ENCODE peak calls at places on chromosomes 7 and 10, in seven cellular contexts. Y, Z, G, W, A, B and L are unnamed samples.

GRCh38 chr7:105693576-105693975 is 112.3 kb upstream of the EFCAB10 start:
- DNase-seq in G (no peak), B (no peak), W (no peak), A (no peak), Z (no peak), Y (no peak), L (no peak)

GRCh38 chr10:103445767-103446567 is 6.2 kb downstream of the CALHM2 start:
- DNase-seq in W (no peak), B (peak), Z (no peak), Y (no peak), A (peak), G (no peak), L (peak)

GRCh38 chr10:125038637-125039036 is 96.7 kb downstream of the ZRANB1 start:
- DNase-seq in A (no peak), B (peak), Z (no peak), Y (no peak), W (no peak), G (no peak), L (peak)

GRCh38 chr10:132886211-132887099 is 55.9 kb downstream of the CFAP46 start:
- DNase-seq in W (no peak), B (no peak), Y (no peak), G (no peak), Z (no peak), A (no peak), L (no peak)

GRCh38 chr7:128017460-128017859 is 13.8 kb downstream of the LRRC4 start:
- DNase-seq in B (no peak), W (no peak), G (no peak), A (no peak), Z (no peak), Y (no peak), L (no peak)

GRCh38 chr7:140674356-140674800 is 1.6 kb downstream of the ADCK2 start:
- DNase-seq in W (no peak), A (no peak), G (peak), B (no peak), Y (no peak), Z (no peak), L (peak)

GRCh38 chr7:122616951-122617350 is 82.0 kb downstream of the RNF133 start:
- DNase-seq in W (no peak), Y (no peak), A (no peak), G (no peak), B (no peak), Z (no peak), L (no peak)

GRCh38 chr7:134836447-134836846 is 57.0 kb downstream of the CALD1 start:
- DNase-seq in Y (no peak), A (peak), W (no peak), Z (no peak), G (no peak), B (no peak), L (no peak)

GRCh38 chr7:16891874-16892620 is 10.3 kb upstream of the AGR3 start:
- DNase-seq in Y (no peak), B (no peak), A (no peak), W (no peak), G (no peak), Z (no peak), L (no peak)

GRCh38 chr10:109029870-109030269 is 893.4 kb downstream of the XPNPEP1 start:
- DNase-seq in G (no peak), B (no peak), A (no peak), W (no peak), Y (no peak), Z (no peak), L (no peak)

GRCh38 chr7:387132-388022 is 97.4 kb downstream of the FOXL3 start:
- DNase-seq in G (no peak), B (no peak), Y (no peak), A (no peak), W (no peak), Z (no peak), L (no peak)

GRCh38 chr7:16548428-16548827 is 21.8 kb downstream of the LRRC72 start:
- DNase-seq in A (no peak), W (no peak), G (no peak), Y (no peak), Z (no peak), B (no peak), L (no peak)

GRCh38 chr7:67522504-67522903 is 525.9 kb downstream of the TYW1 start:
- DNase-seq in Y (no peak), Z (no peak), G (no peak), W (no peak), B (no peak), A (no peak), L (no peak)

GRCh38 chr10:13788320-13788600 is 201.5 kb downstream of the PRPF18 start:
- DNase-seq in A (no peak), Y (no peak), G (no peak), B (no peak), W (no peak), Z (no peak), L (no peak)

GRCh38 chr7:129889133-129889854 is 63.5 kb downstream of the UBE2H start:
- DNase-seq in Y (no peak), W (no peak), Z (no peak), B (no peak), G (no peak), A (no peak), L (no peak)

GRCh38 chr7:42315631-42316030 is 78.6 kb upstream of the GLI3 start:
- DNase-seq in G (no peak), Y (no peak), A (peak), W (no peak), B (no peak), Z (no peak), L (no peak)

GRCh38 chr7:70770154-70770553 is 361.8 kb upstream of the GALNT17 start:
- DNase-seq in Z (no peak), Y (no peak), A (no peak), G (no peak), B (no peak), W (no peak), L (no peak)

GRCh38 chr7:39832519-39833085 is 117.5 kb upstream of the CDK13 start:
- DNase-seq in Y (no peak), A (no peak), G (no peak), W (no peak), Z (no peak), B (no peak), L (no peak)

GRCh38 chr7:127252736-127253288 is at the start of gene GRM8:
- DNase-seq in G (peak), Y (no peak), A (peak), B (peak), W (no peak), Z (no peak), L (peak)

GRCh38 chr10:92062273-92062672 is 138.7 kb downstream of the BTAF1 start:
- DNase-seq in Y (no peak), B (no peak), Z (no peak), W (no peak), A (no peak), G (no peak), L (no peak)

GRCh38 chr7:151491859-151492258 is 27.8 kb downstream of the RHEB start:
- DNase-seq in A (peak), W (no peak), Z (no peak), B (no peak), G (no peak), Y (no peak), L (no peak)

GRCh38 chr7:2082357-2083038 is 150.2 kb downstream of the MAD1L1 start:
- DNase-seq in W (no peak), A (peak), Y (no peak), B (no peak), Z (no peak), G (no peak), L (peak)

GRCh38 chr7:33757563-33758165 is 147.7 kb upstream of the BMPER start:
- DNase-seq in B (peak), W (no peak), A (peak), Y (peak), Z (no peak), G (no peak), L (peak)

GRCh38 chr10:21517983-21518628 is 7.4 kb downstream of the SKIDA1 start:
- DNase-seq in A (peak), W (no peak), Y (no peak), G (peak), Z (peak), B (no peak), L (peak)

GRCh38 chr7:52475192-52475591 is 560.2 kb upstream of the POM121L12 start:
- DNase-seq in B (no peak), W (no peak), G (no peak), Z (no peak), Y (no peak), A (no peak), L (no peak)

GRCh38 chr10:67609996-67610793 is 85.8 kb downstream of the CTNNA3 start:
- DNase-seq in G (no peak), A (no peak), W (no peak), Z (no peak), Y (no peak), B (no peak), L (no peak)

GRCh38 chr7:56110611-56111010 is 4.3 kb upstream of the CHCHD2 start:
- DNase-seq in G (no peak), B (no peak), Y (no peak), W (no peak), Z (no peak), A (no peak), L (no peak)

GRCh38 chr7:38232475-38233366 is 40.7 kb downstream of the TARP start:
- DNase-seq in G (no peak), A (peak), Y (peak), W (peak), B (no peak), Z (peak), L (no peak)

GRCh38 chr7:138890782-138891445 is 90.3 kb downstream of the KIAA1549 start:
- DNase-seq in A (peak), B (no peak), W (no peak), Y (no peak), Z (no peak), G (no peak), L (peak)

GRCh38 chr7:46461334-46461777 is 540.3 kb upstream of the IGFBP3 start:
- DNase-seq in Z (no peak), B (no peak), G (no peak), Y (no peak), W (no peak), A (no peak), L (no peak)

GRCh38 chr7:115229401-115230083 is 307.6 kb downstream of the MDFIC start:
- DNase-seq in Y (no peak), Z (peak), W (no peak), A (no peak), B (no peak), G (no peak), L (no peak)

GRCh38 chr10:12299222-12299973 is 49.9 kb upstream of the CAMK1D start:
- DNase-seq in B (no peak), A (no peak), Z (no peak), Y (no peak), G (no peak), W (no peak), L (peak)

GRCh38 chr10:120783901-120784300 is 67.3 kb upstream of the WDR11 start:
- DNase-seq in Z (no peak), G (no peak), Y (no peak), A (no peak), W (no peak), B (no peak), L (no peak)

GRCh38 chr10:60040003-60040662 is 133.8 kb upstream of the CCDC6 start:
- DNase-seq in W (no peak), G (no peak), A (peak), Z (no peak), Y (no peak), B (no peak), L (no peak)

GRCh38 chr7:77867208-77867915 is 68.8 kb downstream of the PHTF2 start:
- DNase-seq in W (no peak), A (no peak), Z (no peak), G (no peak), B (no peak), Y (no peak), L (no peak)

GRCh38 chr7:128911441-128912031 is 1.0 kb upstream of the KCP start:
- DNase-seq in Z (no peak), B (no peak), W (no peak), A (no peak), G (no peak), Y (no peak), L (peak)

GRCh38 chr7:41134242-41134872 is 568.5 kb downstream of the INHBA start:
- DNase-seq in B (no peak), Z (no peak), A (peak), G (no peak), W (no peak), Y (no peak), L (no peak)